ENCODE peak calls at places on chromosomes 16 and 17, in eight cellular contexts. X, D, O, B, W, J, N and Z are unnamed samples.

GRCh38 chr16:10387378-10387681 is 1.5 kb downstream of the ATF7IP2 start:
- DNase-seq in X (no peak), D (no peak), O (no peak), B (no peak), W (no peak), J (no peak), N (no peak), Z (no peak)

GRCh38 chr17:69763503-69763902 is 311.5 kb upstream of the KCNJ16 start:
- DNase-seq in X (no peak), D (no peak), O (no peak), B (no peak), W (no peak), J (no peak), N (peak), Z (no peak)

GRCh38 chr16:21033707-21034106 is 116.9 kb downstream of the DNAH3 start:
- DNase-seq in X (no peak), D (no peak), O (peak), B (no peak), W (no peak), J (no peak), N (no peak), Z (no peak)

GRCh38 chr17:27518750-27519521 is 62.7 kb downstream of the KSR1 start:
- DNase-seq in X (no peak), D (no peak), O (no peak), B (no peak), W (no peak), J (no peak), N (no peak), Z (no peak)

GRCh38 chr16:85491798-85492616 is 121.1 kb upstream of the GSE1 start:
- DNase-seq in X (no peak), D (peak), O (no peak), B (no peak), W (no peak), J (no peak), N (peak), Z (no peak)

GRCh38 chr17:74972107-74972972 is at the start of gene HID1:
- DNase-seq in X (no peak), D (no peak), O (peak), B (peak), W (peak), J (peak), N (peak), Z (peak)

GRCh38 chr17:4540224-4541040 is 14.8 kb downstream of the MYBBP1A start:
- DNase-seq in X (no peak), D (no peak), O (no peak), B (no peak), W (no peak), J (no peak), N (no peak), Z (no peak)

GRCh38 chr16:48560692-48561091 is 49.3 kb downstream of the N4BP1 start:
- DNase-seq in X (no peak), D (no peak), O (no peak), B (no peak), W (no peak), J (no peak), N (no peak), Z (no peak)

GRCh38 chr17:40448639-40449261 is 5.5 kb downstream of the IGFBP4 start:
- DNase-seq in X (no peak), D (no peak), O (no peak), B (no peak), W (no peak), J (no peak), N (peak), Z (no peak)

GRCh38 chr16:87620201-87620495 is 17.8 kb downstream of the JPH3 start:
- DNase-seq in X (no peak), D (no peak), O (no peak), B (no peak), W (no peak), J (no peak), N (no peak), Z (no peak)

GRCh38 chr16:57386381-57386951 is 14.2 kb downstream of the CX3CL1 start:
- DNase-seq in X (no peak), D (no peak), O (peak), B (no peak), W (no peak), J (no peak), N (no peak), Z (no peak)

GRCh38 chr16:51577621-51578303 is 426.7 kb upstream of the SALL1 start:
- DNase-seq in X (peak), D (no peak), O (peak), B (no peak), W (no peak), J (no peak), N (no peak), Z (no peak)

GRCh38 chr17:883586-883962 is 96.0 kb downstream of the NXN start:
- DNase-seq in X (no peak), D (no peak), O (no peak), B (no peak), W (no peak), J (no peak), N (no peak), Z (no peak)

GRCh38 chr16:88468289-88469129 is 15.4 kb downstream of the ZFPM1 start:
- DNase-seq in X (no peak), D (no peak), O (peak), B (peak), W (no peak), J (no peak), N (peak), Z (peak)

GRCh38 chr16:18932243-18932997 is 6.2 kb upstream of the SMG1 start:
- DNase-seq in X (no peak), D (no peak), O (no peak), B (no peak), W (no peak), J (no peak), N (peak), Z (no peak)

GRCh38 chr16:680967-681745 is 946 bp downstream of the STUB1 start:
- DNase-seq in X (no peak), D (no peak), O (peak), B (no peak), W (no peak), J (no peak), N (peak), Z (no peak)

GRCh38 chr16:4318171-4318910 is 2.5 kb downstream of the GLIS2 start:
- DNase-seq in X (no peak), D (no peak), O (no peak), B (no peak), W (no peak), J (no peak), N (no peak), Z (no peak)

GRCh38 chr16:47916266-47916665 is 239.5 kb downstream of the ABCC12 start:
- DNase-seq in X (no peak), D (no peak), O (no peak), B (no peak), W (no peak), J (no peak), N (peak), Z (no peak)

DNA sequence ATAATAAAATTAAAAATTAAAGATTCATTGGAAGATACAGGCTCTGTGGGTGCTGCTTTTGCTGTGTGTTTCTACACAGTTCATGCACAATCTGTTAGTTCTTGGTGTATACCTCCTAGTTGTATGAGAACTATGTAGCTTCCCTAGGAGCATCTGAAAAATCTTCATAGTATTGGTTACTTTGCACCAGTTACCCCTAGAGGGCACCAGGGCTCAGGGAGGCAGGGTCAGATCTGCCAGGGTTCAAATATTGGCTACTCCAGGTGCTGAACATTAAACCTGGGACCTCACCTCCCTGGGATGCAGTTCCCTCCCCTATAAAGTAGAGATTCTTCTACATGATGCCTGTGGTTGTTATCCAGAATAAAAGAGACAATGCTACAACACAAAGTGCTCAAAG is 583.0 kb upstream of the CDH11 start:
- DNase-seq in X (no peak), D (no peak), O (peak), B (no peak), W (no peak), J (no peak), N (no peak), Z (no peak)
- TF ChIP-seq CTCF in X (no peak), D (no peak), O (peak), B (peak), W (no peak), J (no peak), N (peak), Z (peak)

DNA sequence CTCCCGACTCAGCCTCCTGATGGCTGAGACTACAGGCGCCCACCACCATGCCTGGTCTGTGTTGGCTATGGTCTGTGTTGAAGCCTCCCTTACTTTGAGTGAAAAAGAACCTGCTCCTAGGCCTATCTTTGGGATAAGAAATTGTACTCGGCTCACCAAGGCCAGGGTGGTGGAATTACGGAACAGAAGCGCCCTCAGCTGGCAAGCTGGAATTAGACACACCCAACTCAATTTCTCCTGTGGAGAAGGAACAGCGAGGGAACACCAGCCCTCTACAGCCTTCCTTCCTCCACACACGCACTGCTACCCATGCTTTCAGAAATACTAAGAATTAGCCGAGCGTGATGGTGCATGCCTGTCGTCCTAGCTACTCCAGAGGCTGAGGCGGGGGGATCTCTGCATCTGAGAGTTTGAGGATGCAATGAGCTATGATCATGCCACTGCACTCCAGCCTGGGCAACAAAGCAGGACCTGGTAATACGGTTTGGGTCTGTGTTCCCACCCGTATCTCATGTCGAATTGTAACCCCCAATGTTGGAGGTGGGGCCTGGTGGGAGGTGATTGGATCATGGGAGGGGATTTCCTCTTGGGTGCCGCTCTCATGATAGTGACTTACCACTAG is 40.1 kb upstream of the RBBP6 start:
- DNase-seq in X (no peak), D (no peak), O (peak), B (peak), W (no peak), J (no peak), N (peak), Z (peak)
- TF ChIP-seq CTCF in X (no peak), D (no peak), O (peak), B (peak), W (no peak), J (no peak), N (peak), Z (peak)

GRCh38 chr17:76504117-76504516 is 2.9 kb upstream of the RHBDF2 start:
- DNase-seq in X (no peak), D (no peak), O (peak), B (no peak), W (no peak), J (no peak), N (no peak), Z (no peak)
- TF ChIP-seq CTCF in X (no peak), D (no peak), O (peak), B (no peak), W (no peak), J (no peak), N (peak), Z (no peak)

GRCh38 chr17:8674344-8675305 is 44.1 kb upstream of the MYH10 start:
- DNase-seq in X (no peak), D (no peak), O (no peak), B (no peak), W (no peak), J (no peak), N (no peak), Z (no peak)

GRCh38 chr17:8672326-8672725 is 41.8 kb upstream of the MYH10 start:
- DNase-seq in X (no peak), D (no peak), O (no peak), B (no peak), W (no peak), J (no peak), N (no peak), Z (no peak)

GRCh38 chr17:8679136-8679535 is 48.6 kb upstream of the MYH10 start:
- DNase-seq in X (no peak), D (no peak), O (no peak), B (no peak), W (no peak), J (no peak), N (no peak), Z (no peak)

GRCh38 chr17:8673621-8674020 is 43.1 kb upstream of the MYH10 start:
- DNase-seq in X (no peak), D (no peak), O (peak), B (no peak), W (no peak), J (no peak), N (no peak), Z (no peak)

GRCh38 chr17:8675306-8675705 is 44.8 kb upstream of the MYH10 start:
- DNase-seq in X (no peak), D (no peak), O (no peak), B (no peak), W (no peak), J (no peak), N (no peak), Z (no peak)
- TF ChIP-seq CTCF in X (no peak), D (no peak), O (no peak), B (no peak), W (no peak), J (no peak), N (no peak), Z (no peak)